ENCODE peak calls at places on chromosomes 6 and 20, in six cellular contexts. One of them, this sample, is unnamed.

GRCh38 chr20:41573955-41574354 is 44.2 kb downstream of the CHD6 start:
- DNase-seq in bronchial epithelial cell: no peak
- DNase-seq in hepatocyte: no peak
- DNase-seq in IMR-90: no peak
- DNase-seq in fibroblast of the aortic adventitia: no peak
- DNase-seq in fibroblast of mammary gland: no peak
- DNase-seq in this sample: no peak

GRCh38 chr6:158934157-158934556 is 65.8 kb downstream of the RSPH3 start:
- DNase-seq in IMR-90: no peak
- DNase-seq in hepatocyte: no peak
- DNase-seq in bronchial epithelial cell: no peak
- DNase-seq in fibroblast of mammary gland: no peak
- DNase-seq in fibroblast of the aortic adventitia: no peak
- DNase-seq in this sample: no peak

GRCh38 chr6:26045046-26045938 is 41.9 kb upstream of the HFE start:
- DNase-seq in fibroblast of mammary gland: peak
- DNase-seq in bronchial epithelial cell: peak
- DNase-seq in hepatocyte: no peak
- DNase-seq in fibroblast of the aortic adventitia: peak
- DNase-seq in IMR-90: peak
- DNase-seq in this sample: peak

GRCh38 chr6:123017313-123017712 is 21.3 kb downstream of the CLVS2 start:
- DNase-seq in IMR-90: no peak
- DNase-seq in bronchial epithelial cell: no peak
- DNase-seq in fibroblast of the aortic adventitia: no peak
- DNase-seq in fibroblast of mammary gland: no peak
- DNase-seq in hepatocyte: no peak
- DNase-seq in this sample: no peak

GRCh38 chr6:132734694-132735236 is 20.9 kb upstream of the VNN1 start:
- DNase-seq in hepatocyte: peak
- DNase-seq in fibroblast of mammary gland: peak
- DNase-seq in IMR-90: peak
- DNase-seq in bronchial epithelial cell: peak
- DNase-seq in fibroblast of the aortic adventitia: peak
- DNase-seq in this sample: no peak

GRCh38 chr6:29841030-29841429 is 13.4 kb downstream of the HLA-G start:
- DNase-seq in bronchial epithelial cell: no peak
- DNase-seq in fibroblast of the aortic adventitia: no peak
- DNase-seq in fibroblast of mammary gland: no peak
- DNase-seq in IMR-90: no peak
- DNase-seq in hepatocyte: no peak
- DNase-seq in this sample: no peak

GRCh38 chr6:1321715-1322114 is 9.8 kb downstream of the FOXQ1 start:
- DNase-seq in IMR-90: peak
- DNase-seq in bronchial epithelial cell: peak
- DNase-seq in fibroblast of mammary gland: peak
- DNase-seq in fibroblast of the aortic adventitia: peak
- DNase-seq in hepatocyte: no peak
- DNase-seq in this sample: no peak

GRCh38 chr6:119195848-119196247 is 117.4 kb upstream of the FAM184A start:
- DNase-seq in bronchial epithelial cell: no peak
- DNase-seq in IMR-90: no peak
- DNase-seq in fibroblast of the aortic adventitia: no peak
- DNase-seq in hepatocyte: no peak
- DNase-seq in fibroblast of mammary gland: no peak
- DNase-seq in this sample: no peak

GRCh38 chr6:47741807-47742206 is 40.0 kb upstream of the OPN5 start:
- DNase-seq in fibroblast of the aortic adventitia: peak
- DNase-seq in hepatocyte: peak
- DNase-seq in bronchial epithelial cell: peak
- DNase-seq in fibroblast of mammary gland: peak
- DNase-seq in IMR-90: no peak
- DNase-seq in this sample: no peak

GRCh38 chr6:169428532-169428931 is 174.9 kb upstream of the THBS2 start:
- DNase-seq in fibroblast of the aortic adventitia: no peak
- DNase-seq in bronchial epithelial cell: no peak
- DNase-seq in fibroblast of mammary gland: no peak
- DNase-seq in hepatocyte: no peak
- DNase-seq in IMR-90: no peak
- DNase-seq in this sample: no peak

GRCh38 chr6:41682056-41682477 is 43.8 kb downstream of the MDFI start:
- DNase-seq in IMR-90: peak
- DNase-seq in bronchial epithelial cell: peak
- DNase-seq in fibroblast of mammary gland: peak
- DNase-seq in fibroblast of the aortic adventitia: peak
- DNase-seq in hepatocyte: peak
- DNase-seq in this sample: peak

GRCh38 chr6:36493859-36494258 is 51.1 kb downstream of the KCTD20 start:
- DNase-seq in bronchial epithelial cell: peak
- DNase-seq in hepatocyte: no peak
- DNase-seq in IMR-90: no peak
- DNase-seq in fibroblast of mammary gland: no peak
- DNase-seq in fibroblast of the aortic adventitia: no peak
- DNase-seq in this sample: no peak

GRCh38 chr6:106165885-106166485 is 79.8 kb downstream of the PRDM1 start:
- DNase-seq in hepatocyte: no peak
- DNase-seq in fibroblast of the aortic adventitia: no peak
- DNase-seq in fibroblast of mammary gland: peak
- DNase-seq in IMR-90: peak
- DNase-seq in bronchial epithelial cell: peak
- DNase-seq in this sample: peak

GRCh38 chr6:106162926-106163325 is 76.8 kb downstream of the PRDM1 start:
- DNase-seq in bronchial epithelial cell: no peak
- DNase-seq in hepatocyte: no peak
- DNase-seq in IMR-90: no peak
- DNase-seq in fibroblast of mammary gland: peak
- DNase-seq in fibroblast of the aortic adventitia: no peak
- DNase-seq in this sample: no peak

GRCh38 chr6:106163446-106163965 is 77.4 kb downstream of the PRDM1 start:
- DNase-seq in fibroblast of the aortic adventitia: peak
- DNase-seq in fibroblast of mammary gland: peak
- DNase-seq in IMR-90: peak
- DNase-seq in hepatocyte: peak
- DNase-seq in bronchial epithelial cell: no peak
- DNase-seq in this sample: no peak

GRCh38 chr6:106161893-106162292 is 75.8 kb downstream of the PRDM1 start:
- DNase-seq in fibroblast of the aortic adventitia: no peak
- DNase-seq in fibroblast of mammary gland: no peak
- DNase-seq in IMR-90: no peak
- DNase-seq in hepatocyte: no peak
- DNase-seq in bronchial epithelial cell: no peak
- DNase-seq in this sample: no peak

DNA sequence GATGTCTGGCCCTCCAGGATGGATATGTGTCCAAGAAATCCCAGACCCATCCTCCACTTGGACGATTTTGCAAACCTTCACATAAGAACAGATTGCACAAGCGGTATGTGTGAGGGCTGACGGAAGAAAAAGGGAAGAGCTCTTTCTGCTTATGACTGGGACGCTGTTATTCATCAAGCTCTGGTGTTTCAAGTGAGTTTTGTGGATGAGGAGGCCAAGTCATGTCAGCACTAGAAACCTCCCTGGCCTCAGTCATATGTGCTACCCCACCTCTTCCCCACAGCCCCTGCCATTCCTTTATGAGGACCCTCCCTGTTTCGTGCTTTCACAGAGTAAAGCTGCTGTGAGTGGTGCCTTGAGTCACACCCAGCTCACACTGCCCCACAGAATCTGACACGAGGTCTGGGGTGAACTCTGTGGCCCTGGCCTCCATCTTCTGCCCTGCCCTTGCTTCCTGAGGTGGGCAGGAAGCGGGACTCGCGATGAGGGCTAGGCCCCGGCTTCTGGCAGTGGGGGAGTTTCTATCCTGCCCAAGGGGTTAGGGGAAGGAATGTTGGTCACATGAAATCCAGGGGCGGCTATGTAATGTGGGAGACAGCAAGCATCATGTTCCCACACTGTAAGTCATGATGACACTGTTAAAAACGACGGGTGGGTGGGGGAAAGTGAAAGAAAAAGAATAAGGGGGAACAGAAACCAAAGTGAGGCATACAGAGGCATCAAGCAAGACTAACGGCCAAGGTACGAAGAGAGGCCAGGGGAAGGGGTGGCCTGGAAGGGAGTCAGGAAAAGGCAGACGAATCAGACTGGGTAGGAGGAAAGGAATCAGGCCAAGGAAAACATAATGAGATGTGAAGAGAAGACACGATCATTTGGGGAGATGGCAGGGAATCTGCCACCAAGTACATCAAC is 78.1 kb downstream of the PRDM1 start:
- DNase-seq in bronchial epithelial cell: no peak
- DNase-seq in IMR-90: peak
- DNase-seq in fibroblast of the aortic adventitia: peak
- DNase-seq in fibroblast of mammary gland: peak
- DNase-seq in hepatocyte: peak
- DNase-seq in this sample: peak
- H3K4me3 ChIP-seq in bronchial epithelial cell: no peak
- H3K4me3 ChIP-seq in IMR-90: no peak
- H3K4me3 ChIP-seq in fibroblast of the aortic adventitia: no peak
- H3K4me3 ChIP-seq in fibroblast of mammary gland: no peak
- H3K4me3 ChIP-seq in hepatocyte: no peak
- H3K4me3 ChIP-seq in this sample: no peak

DNA sequence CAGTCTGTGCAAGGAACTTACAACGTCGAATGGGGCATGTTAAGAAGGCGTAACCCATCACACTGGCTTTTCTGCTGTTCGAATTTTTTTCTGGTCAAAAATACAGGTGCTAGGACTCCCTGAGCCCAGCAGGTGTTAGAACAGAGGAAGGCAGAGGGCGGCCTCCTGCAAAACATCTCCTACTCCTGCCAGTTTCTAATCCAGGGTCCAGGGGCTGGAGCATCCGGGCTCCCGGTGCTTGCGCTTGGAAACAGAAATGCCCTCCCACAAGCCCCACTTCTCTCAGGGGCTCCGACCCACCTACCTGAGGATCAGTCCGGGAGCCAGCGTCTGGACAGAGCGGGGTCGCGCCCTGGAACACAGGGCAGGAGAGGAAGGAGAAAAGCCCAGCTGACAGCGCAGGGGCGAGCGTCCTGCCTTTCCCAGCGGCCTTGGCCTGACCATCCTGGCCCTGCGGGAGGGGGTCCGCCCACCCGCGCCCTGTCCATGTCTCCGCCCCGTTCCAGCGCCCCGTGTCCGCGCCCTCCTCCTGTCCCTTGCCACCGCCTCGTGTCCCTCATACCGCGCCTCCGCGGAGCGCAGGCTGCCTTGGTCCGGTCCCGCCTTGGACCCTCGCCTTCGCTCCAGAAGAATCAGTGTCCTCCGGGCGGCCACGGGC is 14.8 kb upstream of the LPA start:
- DNase-seq in IMR-90: no peak
- DNase-seq in bronchial epithelial cell: peak
- DNase-seq in hepatocyte: peak
- DNase-seq in fibroblast of mammary gland: no peak
- DNase-seq in fibroblast of the aortic adventitia: no peak
- DNase-seq in this sample: peak
- H3K4me3 ChIP-seq in IMR-90: no peak
- H3K4me3 ChIP-seq in bronchial epithelial cell: peak
- H3K4me3 ChIP-seq in hepatocyte: no peak
- H3K4me3 ChIP-seq in fibroblast of mammary gland: no peak
- H3K4me3 ChIP-seq in fibroblast of the aortic adventitia: no peak
- H3K4me3 ChIP-seq in this sample: no peak

DNA sequence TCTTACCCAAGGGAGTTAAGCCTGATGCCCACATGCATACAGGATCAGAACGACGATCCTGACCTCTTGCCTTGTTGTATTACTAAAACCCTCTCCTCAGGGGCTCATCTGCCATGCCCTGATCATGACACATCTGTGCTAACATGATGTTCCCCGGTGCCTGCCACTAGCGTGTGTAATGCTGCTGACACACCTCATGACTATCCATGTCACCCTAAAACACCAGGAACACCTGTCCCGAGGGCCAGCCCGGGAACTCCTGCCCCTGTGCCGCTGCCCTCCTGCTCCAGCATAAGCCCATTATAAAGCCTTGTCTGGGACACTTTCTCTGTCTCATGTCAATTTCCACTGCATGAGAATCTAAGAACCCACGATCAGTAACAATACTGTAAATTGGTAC is 7.6 kb downstream of the SERPINB6 start:
- DNase-seq in hepatocyte: no peak
- DNase-seq in bronchial epithelial cell: no peak
- DNase-seq in fibroblast of the aortic adventitia: no peak
- DNase-seq in IMR-90: no peak
- DNase-seq in fibroblast of mammary gland: no peak
- DNase-seq in this sample: no peak
- H3K4me3 ChIP-seq in hepatocyte: no peak
- H3K4me3 ChIP-seq in bronchial epithelial cell: no peak
- H3K4me3 ChIP-seq in fibroblast of the aortic adventitia: no peak
- H3K4me3 ChIP-seq in IMR-90: no peak
- H3K4me3 ChIP-seq in fibroblast of mammary gland: no peak
- H3K4me3 ChIP-seq in this sample: no peak

DNA sequence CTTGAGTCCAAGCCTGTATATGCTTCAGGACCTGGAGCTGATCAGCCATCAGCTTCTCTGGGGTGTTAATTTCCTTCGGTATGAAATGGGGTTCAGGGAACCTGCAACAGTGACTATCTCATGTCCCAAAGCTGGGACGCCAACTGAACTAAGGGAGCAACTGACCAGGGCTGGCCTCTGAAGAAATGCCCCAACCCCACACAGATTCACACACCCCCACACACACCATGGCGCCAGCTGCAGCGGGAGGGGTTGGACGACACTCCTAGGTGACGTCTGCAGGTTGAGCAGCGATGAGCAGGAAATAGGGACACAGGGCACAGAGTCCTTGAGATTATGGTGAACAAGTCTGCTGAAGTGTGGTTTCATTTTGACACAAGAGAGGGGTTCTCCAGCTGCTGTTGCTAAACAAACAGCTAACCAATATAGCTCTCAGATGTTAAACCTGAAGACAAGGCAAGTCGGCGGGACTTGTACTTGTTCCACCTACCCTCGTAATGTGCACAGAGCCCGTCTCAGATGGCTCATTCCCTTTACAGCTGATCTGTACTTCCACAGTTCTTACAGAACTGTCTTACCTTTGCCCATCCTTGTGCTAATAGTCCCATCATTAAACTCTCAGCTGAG is 7.5 kb upstream of the ADTRP start:
- DNase-seq in IMR-90: no peak
- DNase-seq in hepatocyte: no peak
- DNase-seq in fibroblast of mammary gland: no peak
- DNase-seq in bronchial epithelial cell: no peak
- DNase-seq in fibroblast of the aortic adventitia: no peak
- DNase-seq in this sample: no peak
- H3K4me3 ChIP-seq in IMR-90: no peak
- H3K4me3 ChIP-seq in hepatocyte: no peak
- H3K4me3 ChIP-seq in fibroblast of mammary gland: no peak
- H3K4me3 ChIP-seq in bronchial epithelial cell: no peak
- H3K4me3 ChIP-seq in fibroblast of the aortic adventitia: no peak
- H3K4me3 ChIP-seq in this sample: no peak

DNA sequence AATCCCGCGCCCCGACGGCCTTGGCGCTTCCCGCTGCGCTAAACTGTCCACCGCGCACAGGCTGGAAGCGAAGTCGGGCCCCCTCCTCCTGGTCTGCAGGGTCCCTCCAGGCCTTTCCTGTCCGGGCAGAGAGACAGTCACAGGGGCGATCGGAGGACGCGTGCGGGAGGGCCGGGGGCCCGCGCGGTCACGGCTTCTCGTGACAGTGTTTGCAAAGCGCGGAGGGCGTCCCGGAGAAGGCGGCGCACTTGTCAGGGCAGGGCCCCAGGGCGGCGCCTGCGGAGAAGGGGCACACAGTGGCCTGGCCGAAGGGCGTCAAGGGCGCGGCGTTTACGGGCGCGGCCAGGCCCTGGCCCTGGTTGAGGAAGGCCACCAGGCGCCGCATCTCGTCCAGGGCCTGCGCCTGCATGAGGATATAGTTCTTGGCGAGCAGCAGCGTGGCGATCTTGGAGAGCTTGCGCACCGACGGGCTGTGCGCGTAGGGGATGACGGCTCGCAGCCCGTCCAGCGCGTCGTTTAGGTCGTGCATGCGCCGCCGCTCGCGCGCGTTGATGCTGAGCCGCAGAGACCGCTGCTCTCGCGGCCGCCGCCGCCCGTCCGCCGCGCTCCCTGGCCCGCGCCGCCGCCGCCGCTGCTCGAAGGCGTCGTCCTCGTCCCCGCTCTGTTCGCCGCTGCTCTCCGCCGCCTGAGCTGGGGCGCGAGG is 751 bp downstream of the BHLHE23 start:
- DNase-seq in fibroblast of the aortic adventitia: no peak
- DNase-seq in IMR-90: peak
- DNase-seq in hepatocyte: no peak
- DNase-seq in bronchial epithelial cell: no peak
- DNase-seq in fibroblast of mammary gland: peak
- DNase-seq in this sample: no peak
- H3K4me3 ChIP-seq in fibroblast of the aortic adventitia: no peak
- H3K4me3 ChIP-seq in IMR-90: no peak
- H3K4me3 ChIP-seq in hepatocyte: no peak
- H3K4me3 ChIP-seq in bronchial epithelial cell: no peak
- H3K4me3 ChIP-seq in fibroblast of mammary gland: no peak
- H3K4me3 ChIP-seq in this sample: peak